ENCODE peak calls at places on chromosomes 3 and 15, in four cellular contexts. Y is GM12878, J is K562, M is H1. F is an unnamed sample.

GRCh38 chr3:188385295-188385694 is 231.3 kb downstream of the LPP start:
- DNase-seq in J (no peak), M (no peak), Y (no peak), F (no peak)

GRCh38 chr3:64059484-64059883 is 36.2 kb upstream of the PSMD6 start:
- DNase-seq in J (no peak), M (no peak), Y (no peak), F (no peak)

GRCh38 chr15:67554580-67554979 is 12.1 kb downstream of the MAP2K5 start:
- DNase-seq in M (no peak), J (no peak), Y (no peak), F (no peak)

GRCh38 chr3:121508384-121508783 is 37.4 kb downstream of the POLQ start:
- DNase-seq in J (no peak), M (no peak), Y (no peak), F (no peak)

GRCh38 chr15:50825946-50826345 is 60.4 kb upstream of the SPPL2A start:
- DNase-seq in Y (no peak), M (no peak), J (no peak), F (no peak)

GRCh38 chr3:81581966-81582599 is 179.4 kb downstream of the GBE1 start:
- DNase-seq in J (peak), Y (peak), M (no peak), F (peak)

GRCh38 chr15:92011611-92012367 is 158.3 kb downstream of the SLCO3A1 start:
- DNase-seq in M (no peak), J (no peak), Y (no peak), F (no peak)

GRCh38 chr15:45995800-45996199 is 361.0 kb downstream of the SQOR start:
- DNase-seq in J (no peak), Y (no peak), M (no peak), F (no peak)

GRCh38 chr3:188257384-188257961 is 103.5 kb downstream of the LPP start:
- DNase-seq in M (no peak), J (no peak), Y (no peak), F (no peak)

GRCh38 chr15:67039349-67040075 is 25.9 kb upstream of the SMAD3 start:
- DNase-seq in M (peak), J (peak), Y (no peak), F (peak)

GRCh38 chr3:149004622-149005021 is 13.3 kb downstream of the GYG1 start:
- DNase-seq in Y (no peak), M (no peak), J (no peak), F (no peak)

GRCh38 chr3:113501597-113501996 is 13.4 kb downstream of the SPICE1 start:
- DNase-seq in M (no peak), J (no peak), Y (no peak), F (no peak)

GRCh38 chr15:50907866-50908208 is 646 bp upstream of the AP4E1 start:
- DNase-seq in Y (no peak), M (no peak), J (no peak), F (peak)

GRCh38 chr3:117184574-117184973 is 475.0 kb downstream of the TUSC7 start:
- DNase-seq in J (no peak), M (no peak), Y (no peak), F (no peak)

GRCh38 chr3:107629556-107629955 is 106.8 kb downstream of the BBX start:
- DNase-seq in Y (no peak), M (no peak), J (no peak), F (no peak)

GRCh38 chr3:57228734-57229505 is 1.4 kb downstream of the APPL1 start:
- DNase-seq in J (no peak), Y (no peak), M (no peak), F (no peak)

GRCh38 chr3:5007873-5008272 is 28.6 kb downstream of the BHLHE40 start:
- DNase-seq in Y (no peak), J (no peak), M (no peak), F (no peak)

GRCh38 chr3:51445544-51446280 is 54.1 kb downstream of the DCAF1 start:
- DNase-seq in M (no peak), Y (no peak), J (no peak), F (no peak)

GRCh38 chr3:9878700-9879099 is 1.4 kb downstream of the CIDEC start:
- DNase-seq in Y (no peak), J (no peak), M (no peak), F (no peak)

GRCh38 chr15:53323197-53323596 is 436.3 kb downstream of the WDR72 start:
- DNase-seq in J (no peak), Y (no peak), M (no peak), F (no peak)

GRCh38 chr3:155078959-155079794 is 942 bp upstream of the MME start:
- DNase-seq in J (peak), Y (no peak), M (peak), F (no peak)

GRCh38 chr3:194225988-194226663 is 90.2 kb downstream of the HES1 start:
- DNase-seq in M (no peak), J (no peak), Y (no peak), F (no peak)

GRCh38 chr3:166663194-166663593 is 716.9 kb downstream of the ZBBX start:
- DNase-seq in Y (no peak), J (no peak), M (no peak), F (peak)

GRCh38 chr3:73611176-73611575 is 13.6 kb downstream of the PDZRN3 start:
- DNase-seq in M (no peak), Y (no peak), J (no peak), F (no peak)

GRCh38 chr3:25944328-25944727 is 154.4 kb downstream of the OXSM start:
- DNase-seq in M (no peak), Y (no peak), J (no peak), F (no peak)

GRCh38 chr3:138442433-138442832 is 8.0 kb downstream of the ESYT3 start:
- DNase-seq in M (no peak), Y (no peak), J (peak), F (peak)

GRCh38 chr3:48338635-48339034 is 5.2 kb upstream of the SPINK8 start:
- DNase-seq in Y (no peak), M (no peak), J (no peak), F (no peak)

GRCh38 chr3:11558461-11558903 is 85.2 kb downstream of the VGLL4 start:
- DNase-seq in J (no peak), Y (no peak), M (no peak), F (no peak)

GRCh38 chr15:49622561-49622960 is 1.7 kb downstream of the DTWD1 start:
- DNase-seq in M (no peak), J (no peak), Y (no peak), F (no peak)

GRCh38 chr15:51137024-51137423 is 42.3 kb upstream of the TNFAIP8L3 start:
- DNase-seq in J (no peak), M (no peak), Y (no peak), F (no peak)

GRCh38 chr3:151707216-151707615 is 26.5 kb upstream of the AADACL2 start:
- DNase-seq in Y (no peak), M (no peak), J (no peak), F (no peak)

GRCh38 chr3:134373942-134374790 is at the start of gene AMOTL2:
- DNase-seq in M (peak), J (peak), Y (no peak), F (peak)

GRCh38 chr3:129599607-129600006 is 6.9 kb downstream of the PLXND1 start:
- DNase-seq in M (peak), Y (no peak), J (peak), F (no peak)

GRCh38 chr3:53845103-53845880 is 927 bp downstream of the CHDH start:
- DNase-seq in Y (no peak), M (peak), J (peak), F (peak)

GRCh38 chr3:59006791-59007517 is 42.9 kb downstream of the CFAP20DC start:
- DNase-seq in M (no peak), Y (no peak), J (no peak), F (no peak)

GRCh38 chr3:17605032-17605431 is 137.4 kb downstream of the TBC1D5 start:
- DNase-seq in J (no peak), M (no peak), Y (no peak), F (peak)

GRCh38 chr3:36493051-36493450 is 112.7 kb downstream of the STAC start:
- DNase-seq in M (no peak), Y (no peak), J (no peak), F (no peak)

GRCh38 chr3:52205727-52206372 is 7.9 kb downstream of the ALAS1 start:
- DNase-seq in Y (no peak), J (no peak), M (no peak), F (no peak)

GRCh38 chr3:142888484-142889262 is at the start of gene PCOLCE2:
- DNase-seq in Y (no peak), J (peak), M (peak), F (peak)

DNA sequence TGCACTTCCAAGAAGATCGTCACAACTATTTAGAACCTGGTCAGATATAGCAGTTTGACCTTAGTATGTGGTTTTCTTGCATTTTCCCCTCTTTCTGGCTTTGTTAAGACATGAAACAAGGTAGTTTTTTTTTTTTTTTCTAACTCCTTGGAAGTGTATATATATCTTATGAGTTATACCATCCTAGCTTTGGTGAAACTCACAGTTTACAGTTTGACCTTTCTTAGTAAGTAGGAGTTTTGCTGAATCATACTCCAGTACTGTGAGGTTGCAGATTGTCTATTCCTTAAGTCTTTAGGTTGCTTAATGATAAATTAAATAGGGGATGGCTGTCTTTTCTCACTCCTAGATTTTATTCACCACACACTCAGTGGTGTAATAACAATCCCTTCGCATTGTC is 325.0 kb downstream of the RBMS3 start:
- DNase-seq in J (no peak), Y (no peak), M (no peak), F (no peak)
- TF ChIP-seq CTCF in J (no peak), Y (no peak), M (no peak), F (no peak)

GRCh38 chr3:146466596-146466995 is 2.8 kb downstream of the PLSCR2 start:
- DNase-seq in M (no peak), Y (no peak), J (no peak), F (no peak)

GRCh38 chr3:146468234-146468931 is 978 bp downstream of the PLSCR2 start:
- DNase-seq in Y (no peak), J (no peak), M (no peak), F (no peak)

GRCh38 chr3:146471012-146471411 is 1.7 kb upstream of the PLSCR2 start:
- DNase-seq in J (no peak), M (no peak), Y (no peak), F (no peak)

GRCh38 chr3:146470424-146470990 is 1.1 kb upstream of the PLSCR2 start:
- DNase-seq in Y (no peak), M (no peak), J (no peak), F (no peak)

DNA sequence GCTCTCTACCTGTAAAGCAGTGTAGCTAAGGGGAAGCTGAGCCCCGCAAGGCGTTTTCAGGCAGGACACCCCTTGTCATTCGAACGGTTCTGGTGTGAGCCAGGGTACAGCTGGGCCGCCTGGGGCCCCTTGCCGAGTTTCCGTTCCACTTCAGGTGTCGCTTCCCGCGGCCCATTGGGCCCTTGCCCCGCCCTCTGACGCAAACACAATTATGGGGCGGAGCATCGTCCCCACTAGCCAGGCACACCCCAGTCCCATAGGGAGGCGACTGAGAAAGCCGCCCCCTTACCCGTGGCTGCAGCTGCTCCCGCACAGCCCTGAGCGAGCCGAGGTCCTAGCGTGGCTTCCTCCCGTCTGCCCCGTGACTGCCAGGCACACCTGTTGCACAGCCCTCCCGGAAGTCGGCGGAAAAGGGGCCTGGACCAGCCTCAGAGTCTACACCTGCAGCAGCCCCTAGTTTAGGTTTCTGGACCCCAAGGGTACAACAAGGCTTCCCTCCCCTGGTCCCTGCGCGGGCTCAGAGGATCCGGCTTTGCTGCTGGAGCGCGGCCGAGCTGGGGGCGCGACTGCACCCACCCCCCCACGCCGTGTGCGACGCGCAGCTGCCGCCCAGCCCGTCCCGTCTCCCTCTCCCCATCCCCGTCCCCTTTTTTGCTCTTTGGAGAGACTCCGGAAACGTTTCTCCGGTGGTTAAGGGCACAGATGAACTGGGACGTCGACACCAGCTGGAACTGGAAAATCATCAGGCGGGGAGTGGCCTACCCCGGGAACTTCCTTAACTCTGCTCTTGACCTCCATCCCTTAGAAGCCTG is at the start of gene PLSCR2:
- DNase-seq in J (peak), M (peak), Y (peak), F (no peak)
- TF ChIP-seq POLR2A in J (peak), M (no peak), Y (peak), F (no peak)

GRCh38 chr15:70013647-70014310 is 83.9 kb downstream of the TLE3 start:
- DNase-seq in M (no peak), Y (no peak), J (no peak), F (no peak)
- TF ChIP-seq EGR1 in M (no peak), Y (no peak), J (no peak), F (no peak)

GRCh38 chr3:126343675-126344074 is 13.5 kb downstream of the KLF15 start:
- DNase-seq in M (no peak), Y (no peak), J (no peak), F (no peak)

GRCh38 chr3:126341755-126342150 is 15.5 kb downstream of the KLF15 start:
- DNase-seq in M (peak), J (no peak), Y (no peak), F (no peak)

GRCh38 chr3:126344380-126345041 is 12.7 kb downstream of the KLF15 start:
- DNase-seq in J (no peak), Y (no peak), M (peak), F (no peak)

GRCh38 chr3:126342211-126342610 is 15.0 kb downstream of the KLF15 start:
- DNase-seq in Y (no peak), J (no peak), M (peak), F (no peak)

DNA sequence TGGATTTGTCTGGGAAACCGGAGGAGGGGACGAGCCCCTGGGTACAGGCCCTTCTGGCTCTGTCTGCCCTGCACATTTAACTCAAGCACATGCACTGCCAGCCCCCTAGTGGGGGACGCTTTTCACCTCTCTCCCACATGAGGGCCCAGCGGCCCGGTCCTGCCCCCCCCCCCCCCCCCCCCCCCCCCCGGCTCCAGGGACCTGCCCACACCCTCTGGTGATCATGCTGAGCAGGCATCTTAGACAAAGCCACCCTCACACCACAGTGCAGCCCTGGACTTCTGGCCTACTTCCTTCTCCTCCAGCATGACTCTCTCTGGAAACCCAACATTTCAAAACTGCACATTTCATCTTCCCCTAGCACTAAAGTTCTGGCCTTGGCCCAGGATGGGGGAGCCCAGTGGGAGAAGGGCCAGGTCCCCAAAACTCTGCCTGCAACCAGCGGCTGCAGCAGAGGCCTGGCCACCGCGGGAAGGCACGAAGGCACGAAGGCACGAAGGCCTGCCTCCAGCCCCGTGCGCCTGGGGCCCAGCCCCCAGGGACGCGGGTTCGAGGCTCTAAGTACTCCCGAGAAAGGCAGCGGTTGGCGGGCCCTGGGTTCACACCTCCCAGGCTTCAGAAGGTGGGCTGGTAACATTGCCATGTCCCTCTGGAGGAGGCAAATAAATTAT is 14.1 kb downstream of the KLF15 start:
- DNase-seq in J (peak), Y (no peak), M (peak), F (no peak)
- TF ChIP-seq CTCF in J (no peak), Y (no peak), M (peak), F (no peak)

GRCh38 chr15:88636039-88636438 is 2.8 kb upstream of the ISG20 start:
- DNase-seq in Y (no peak), J (no peak), M (peak), F (peak)
- TF ChIP-seq POLR2A in Y (peak), J (no peak), M (peak), F (no peak)

GRCh38 chr15:29162411-29162810 is 107.2 kb downstream of the NSMCE3 start:
- DNase-seq in M (no peak), J (no peak), Y (no peak), F (no peak)

GRCh38 chr15:29156521-29156920 is 113.1 kb downstream of the NSMCE3 start:
- DNase-seq in M (no peak), J (no peak), Y (no peak), F (no peak)

DNA sequence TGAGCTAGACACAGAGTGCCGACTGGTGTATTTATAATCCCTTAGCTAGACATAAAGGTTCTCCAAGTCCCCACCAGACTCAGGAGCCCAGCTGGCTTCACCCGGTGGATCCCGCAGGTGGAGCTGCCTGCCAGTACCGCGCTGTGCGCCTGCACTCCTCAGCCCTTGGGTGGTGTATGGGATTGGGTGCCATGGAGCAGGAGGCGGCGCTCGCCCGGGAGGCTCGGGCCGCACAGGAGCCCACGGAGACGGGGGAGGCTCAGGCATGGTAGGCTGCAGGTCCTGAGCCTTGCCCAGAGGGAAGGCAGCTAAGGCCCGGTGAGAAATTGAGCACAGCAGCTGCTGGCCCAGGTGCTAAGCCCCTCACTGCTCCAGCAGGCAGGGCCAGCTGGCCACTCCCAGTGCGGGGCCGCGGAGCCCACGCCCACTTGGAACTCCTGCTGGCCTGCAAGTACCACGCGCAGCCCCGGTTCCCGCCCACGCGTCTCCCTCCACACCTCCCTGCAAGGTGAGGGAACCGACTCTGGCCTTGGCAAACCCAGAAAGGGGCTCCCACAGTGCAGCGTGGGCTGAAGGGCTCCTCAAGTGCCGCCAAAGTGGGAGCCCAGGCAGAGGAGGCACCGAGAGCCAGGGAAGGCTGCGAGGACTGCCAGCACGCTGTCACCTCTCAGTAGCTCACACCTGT is 109.7 kb downstream of the NSMCE3 start:
- DNase-seq in Y (no peak), J (no peak), M (no peak), F (no peak)
- TF ChIP-seq EGR1 in Y (no peak), J (no peak), M (no peak), F (no peak)